ENCODE peak calls at places on chromosome 9, in seven cellular contexts. R, M, U, K, H, D and I are unnamed samples. For H3K27me3, the result is how much of the 10 kb centered on the place peaks cover.

GRCh38 chr9:121398374-121398773 is 28.3 kb upstream of the STOM start:
- DNase-seq in H (peak), D (no peak), K (peak), M (no peak), R (no peak), U (no peak), I (no peak)

GRCh38 chr9:35538361-35539234 is 48.7 kb downstream of the RUSC2 start:
- DNase-seq in M (peak), D (no peak), K (no peak), R (no peak), H (peak), U (peak), I (no peak)

GRCh38 chr9:21653589-21653988 is 148.8 kb upstream of the MTAP start:
- DNase-seq in H (no peak), M (no peak), K (no peak), D (no peak), U (no peak), R (no peak), I (no peak)

GRCh38 chr9:86687788-86688187 is 259.5 kb downstream of the GAS1 start:
- DNase-seq in R (no peak), K (peak), U (no peak), H (no peak), D (no peak), M (no peak), I (no peak)

GRCh38 chr9:34114436-34114835 is 12.1 kb downstream of the DCAF12 start:
- DNase-seq in U (no peak), M (no peak), H (no peak), R (no peak), K (no peak), D (no peak), I (no peak)

GRCh38 chr9:636931-637591 is 204.4 kb upstream of the DMRT1 start:
- DNase-seq in R (no peak), M (no peak), D (no peak), K (no peak), H (no peak), U (no peak), I (no peak)

GRCh38 chr9:124594673-124595072 is 87.5 kb upstream of the NR5A1 start:
- DNase-seq in K (peak), R (no peak), M (no peak), U (peak), H (peak), D (no peak), I (no peak)

GRCh38 chr9:134601764-134602163 is 39.8 kb upstream of the COL5A1 start:
- DNase-seq in M (no peak), U (no peak), D (no peak), R (no peak), H (peak), K (no peak), I (no peak)

GRCh38 chr9:72952914-72953313 is at the start of gene ALDH1A1:
- DNase-seq in U (no peak), M (no peak), D (peak), K (no peak), H (no peak), R (peak), I (no peak)

GRCh38 chr9:76905984-76906861 is at the start of gene PRUNE2:
- DNase-seq in R (peak), H (peak), M (peak), U (peak), D (no peak), K (peak), I (no peak)

GRCh38 chr9:129640086-129640870 is 1.7 kb downstream of the ASB6 start:
- DNase-seq in D (no peak), H (peak), M (no peak), U (no peak), K (no peak), R (no peak), I (no peak)

GRCh38 chr9:95724253-95724991 is 151.1 kb upstream of the ERCC6L2 start:
- DNase-seq in K (no peak), R (peak), H (no peak), M (no peak), U (no peak), D (no peak), I (peak)

GRCh38 chr9:130327781-130328348 is 62.3 kb downstream of the HMCN2 start:
- DNase-seq in R (no peak), H (peak), M (no peak), U (no peak), D (no peak), K (peak), I (no peak)

GRCh38 chr9:129381481-129381957 is 203.5 kb upstream of the IER5L start:
- DNase-seq in U (no peak), K (no peak), D (no peak), R (no peak), M (peak), H (no peak), I (no peak)

GRCh38 chr9:124820606-124821246 is 32.5 kb upstream of the WDR38 start:
- DNase-seq in D (no peak), K (peak), M (peak), H (no peak), R (peak), U (no peak), I (no peak)

GRCh38 chr9:109780453-109781033 is 545 bp downstream of the PALM2AKAP2 start:
- DNase-seq in H (peak), D (peak), K (no peak), R (no peak), U (peak), M (no peak), I (no peak)

GRCh38 chr9:91034521-91034920 is 232.9 kb downstream of the SYK start:
- DNase-seq in H (no peak), R (no peak), M (no peak), U (no peak), D (no peak), K (no peak), I (no peak)

GRCh38 chr9:125241863-125242739 is 958 bp upstream of the HSPA5 start:
- DNase-seq in D (peak), K (peak), U (no peak), R (peak), H (no peak), M (peak), I (no peak)

GRCh38 chr9:71796368-71796767 is 28.1 kb upstream of the CEMIP2 start:
- DNase-seq in M (no peak), K (no peak), R (no peak), H (no peak), U (no peak), D (no peak), I (no peak)

GRCh38 chr9:70421272-70422180 is 7.1 kb upstream of the KLF9 start:
- DNase-seq in K (no peak), R (peak), D (no peak), H (peak), U (peak), M (no peak), I (peak)

GRCh38 chr9:130689937-130690700 is 3.5 kb upstream of the EXOSC2 start:
- DNase-seq in K (peak), M (peak), R (peak), H (peak), U (peak), D (peak), I (no peak)

GRCh38 chr9:84177397-84177796 is 163.2 kb downstream of the SLC28A3 start:
- DNase-seq in U (no peak), M (no peak), H (peak), D (no peak), K (no peak), R (peak), I (no peak)

DNA sequence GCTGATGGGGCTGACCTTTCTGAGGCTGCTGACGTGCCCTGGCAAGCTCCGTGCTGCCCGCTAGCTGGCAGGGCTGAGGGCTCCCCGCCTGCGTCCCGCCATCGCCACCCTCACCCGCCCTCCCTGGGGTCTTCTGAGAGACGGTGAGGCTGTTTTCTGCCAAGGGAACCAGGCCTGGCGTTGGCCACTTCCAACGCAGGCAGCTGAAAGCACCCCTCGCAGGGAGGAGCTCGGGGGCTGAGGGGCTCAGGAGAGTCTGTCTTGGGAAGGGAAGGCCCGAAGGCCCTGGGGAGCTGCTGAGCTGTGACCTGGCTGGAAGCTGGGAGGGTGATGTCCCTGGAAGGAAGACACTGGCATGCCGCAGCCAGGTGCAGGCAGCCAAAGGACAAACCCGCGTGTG is 9.8 kb upstream of the TMEM250 start:
- DNase-seq in D (no peak), H (no peak), K (no peak), M (no peak), U (no peak), R (no peak), I (no peak)
- H3K27me3 ChIP-seq in D (under half), H (under half), K (under half), M (under half), U (under half), R (under half), I (under half)

DNA sequence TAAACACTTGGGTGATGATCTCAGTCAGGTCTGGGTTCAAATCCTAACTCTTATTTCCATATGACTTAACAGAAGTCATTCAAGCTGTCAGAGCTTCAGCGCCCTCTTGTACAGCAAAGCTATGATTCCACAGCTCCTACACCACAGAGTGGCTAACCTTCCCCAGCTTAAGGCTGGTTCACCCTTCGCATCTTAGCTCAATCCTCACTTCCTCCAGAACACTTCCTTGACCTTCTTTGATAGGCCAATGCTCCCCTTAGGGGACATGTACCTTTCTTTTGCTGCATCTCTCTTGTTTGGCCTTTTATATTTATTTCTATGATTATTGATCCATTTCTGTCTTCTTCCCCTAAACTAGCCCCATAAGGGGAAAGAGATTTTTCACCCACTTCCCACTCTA is 57.0 kb downstream of the RASEF start:
- DNase-seq in R (no peak), M (no peak), K (no peak), H (no peak), D (no peak), U (no peak), I (no peak)
- H3K4me3 ChIP-seq in R (no peak), M (no peak), K (no peak), H (no peak), D (no peak), U (no peak), I (no peak)

DNA sequence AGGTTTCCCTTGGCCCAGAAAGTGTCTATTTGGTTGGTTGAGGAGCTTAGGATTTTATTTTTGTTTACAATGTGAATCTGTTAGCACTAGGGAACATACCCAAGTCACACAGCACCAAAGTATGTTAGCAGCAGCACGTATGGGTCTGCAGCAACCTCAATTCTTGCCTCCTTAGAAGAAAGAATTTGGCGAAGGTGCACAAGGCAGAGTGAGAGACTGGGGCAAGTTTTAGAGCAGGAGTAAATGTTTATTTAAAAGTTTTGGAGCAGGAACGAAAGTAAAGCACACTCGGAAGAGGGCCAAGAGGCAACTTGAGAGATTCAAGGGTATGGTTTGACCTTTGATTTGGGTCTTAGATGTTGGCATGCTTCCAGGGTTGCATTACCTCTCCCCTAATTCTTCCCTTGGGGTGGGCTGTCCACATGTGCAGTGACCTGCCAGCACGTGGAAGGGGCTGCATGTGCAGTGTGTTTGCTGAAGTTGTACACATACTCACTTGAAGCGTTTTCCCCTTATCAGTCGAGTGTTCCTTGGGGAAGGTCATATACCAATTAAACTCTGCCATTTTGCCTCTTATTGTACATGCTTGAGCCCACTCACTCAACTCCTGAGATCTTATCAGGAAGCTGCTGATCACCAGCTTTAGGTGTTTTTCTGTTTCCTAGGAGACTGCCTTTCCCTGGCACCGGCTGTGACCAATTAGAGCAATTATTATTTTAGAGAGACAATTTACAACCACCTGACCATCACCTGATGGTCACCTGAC is 64.9 kb upstream of the SHC3 start:
- DNase-seq in U (no peak), H (no peak), M (no peak), K (no peak), R (no peak), D (no peak), I (no peak)
- H3K27me3 ChIP-seq in U (under half), H (under half), M (under half), K (under half), R (under half), D (under half), I (under half)

GRCh38 chr9:132982508-132982907 is 4.0 kb downstream of the GFI1B start:
- DNase-seq in D (no peak), R (no peak), M (no peak), U (no peak), H (no peak), K (no peak), I (no peak)
- H3K4me3 ChIP-seq in D (no peak), R (no peak), M (no peak), U (no peak), H (no peak), K (no peak), I (no peak)

DNA sequence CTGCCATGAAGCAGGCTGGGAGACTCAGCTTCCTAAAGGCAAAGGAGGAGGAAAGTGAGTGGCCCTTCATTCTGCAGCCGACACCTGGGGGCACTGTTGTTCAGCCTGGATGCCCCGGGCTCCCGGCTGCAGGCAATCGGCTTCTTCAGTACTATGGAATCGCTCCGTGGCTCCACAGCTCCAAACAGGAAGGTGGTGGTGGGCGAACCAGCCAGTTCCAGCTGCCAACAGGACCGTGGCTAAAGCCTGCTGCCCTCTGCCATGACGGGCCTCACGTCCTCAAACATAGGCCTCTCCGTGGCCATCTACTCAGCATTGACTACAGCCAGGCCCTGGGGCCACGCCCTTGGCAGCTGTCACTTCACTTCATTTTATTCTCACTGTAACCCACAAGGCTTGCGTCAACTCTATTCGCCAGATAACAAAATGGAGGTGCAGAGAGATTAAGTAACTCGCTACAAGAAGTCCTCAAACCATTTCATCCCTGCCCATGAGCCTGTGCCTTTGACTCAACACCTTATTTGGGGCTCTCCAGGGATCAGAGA is 38.1 kb downstream of the PAX5 start:
- DNase-seq in H (peak), D (peak), K (peak), U (peak), M (peak), R (peak), I (peak)
- H3K27me3 ChIP-seq in H (half or more), D (under half), K (under half), U (half or more), M (under half), R (under half), I (under half)

DNA sequence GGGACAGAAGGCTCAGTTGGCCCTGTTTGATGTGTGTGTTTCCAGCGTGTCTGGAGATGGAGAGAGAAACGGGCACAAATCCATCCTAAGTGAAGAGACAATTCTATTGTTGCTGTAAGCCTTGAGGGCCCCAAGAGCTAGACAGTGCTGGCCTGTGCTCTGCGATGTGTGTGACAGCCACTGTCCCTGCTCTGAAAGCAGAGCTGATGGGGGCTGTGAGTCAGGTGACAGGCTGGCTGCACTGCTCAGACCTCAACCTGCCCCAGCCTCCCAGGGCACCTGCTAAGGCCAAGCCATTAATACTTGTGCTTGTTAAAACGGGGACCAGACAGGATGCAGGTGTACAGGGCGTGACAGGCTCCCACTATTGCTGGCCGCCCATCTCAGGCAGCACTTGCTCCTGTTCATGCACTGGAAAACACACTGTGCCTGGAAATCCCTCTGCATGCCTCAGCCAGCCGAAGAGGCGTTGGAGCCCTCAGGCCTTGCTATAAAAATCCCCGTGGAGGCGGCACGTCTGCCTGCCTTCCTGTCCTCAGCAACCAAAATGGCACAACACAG is 44.6 kb upstream of the SEMA4D start:
- DNase-seq in R (no peak), H (no peak), K (no peak), D (peak), U (no peak), M (no peak), I (no peak)
- H3K4me3 ChIP-seq in R (no peak), H (no peak), K (no peak), D (no peak), U (no peak), M (no peak), I (no peak)

DNA sequence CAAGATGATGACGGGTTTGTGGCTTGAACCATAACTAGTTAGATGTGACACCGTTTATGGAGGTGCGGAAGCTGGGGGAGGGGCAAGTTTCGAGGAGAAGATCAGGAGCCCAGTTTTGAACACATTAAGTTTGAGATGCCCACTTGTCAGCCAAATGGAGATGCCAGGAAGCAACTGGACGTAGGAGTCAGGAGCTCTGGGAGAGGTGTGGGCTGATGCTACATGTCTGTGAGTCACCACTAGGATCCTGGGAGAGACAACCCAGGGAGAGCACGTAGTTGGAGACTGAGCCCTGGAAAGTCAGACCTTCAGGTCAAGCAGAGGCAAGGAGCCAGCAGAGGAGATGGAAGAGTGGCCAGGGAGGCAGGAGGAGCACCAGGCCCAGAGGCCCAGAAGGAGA is 48.8 kb upstream of the SLC25A51 start:
- DNase-seq in U (no peak), R (no peak), D (no peak), K (peak), H (peak), M (no peak), I (no peak)
- H3K27me3 ChIP-seq in U (under half), R (under half), D (under half), K (under half), H (under half), M (under half), I (under half)